ENCODE peak calls at places on chromosome 4, in eight cellular contexts. N is A549, Z is WTC11, A is H1, M is HCT116, K is HepG2, V is SK-N-SH, G is endothelial cell of umbilical vein. J is an unnamed sample.

GRCh38 chr4:135532132-135532531 is 1330.5 kb upstream of the PABPC4L start:
- DNase-seq in N (no peak), Z (no peak), A (no peak), M (no peak), K (no peak), V (peak; percentile 15), G (no peak), J (no peak)

GRCh38 chr4:46254788-46255187 is 130.9 kb upstream of the GABRG1 start:
- DNase-seq in N (no peak), Z (no peak), A (no peak), M (no peak), K (no peak), V (no peak), G (no peak), J (no peak)

GRCh38 chr4:47209833-47210232 is 178.5 kb downstream of the GABRB1 start:
- DNase-seq in N (no peak), Z (no peak), A (no peak), M (no peak), K (no peak), V (no peak), G (no peak), J (no peak)

GRCh38 chr4:133720001-133720400 is 481.6 kb downstream of the PABPC4L start:
- DNase-seq in N (no peak), Z (no peak), A (no peak), M (no peak), K (no peak), V (no peak), G (no peak), J (no peak)

GRCh38 chr4:166777760-166778159 is 456.5 kb downstream of the SPOCK3 start:
- DNase-seq in N (no peak), Z (no peak), A (no peak), M (no peak), K (no peak), V (no peak), G (no peak), J (no peak)

GRCh38 chr4:105963461-105964400 is 68.5 kb downstream of the NPNT start:
- DNase-seq in N (no peak), Z (no peak), A (no peak), M (peak; percentile 24), K (no peak), V (no peak), G (no peak), J (no peak)

GRCh38 chr4:158444621-158445020 is 77.1 kb upstream of the RXFP1 start:
- DNase-seq in N (no peak), Z (no peak), A (no peak), M (no peak), K (no peak), V (no peak), G (no peak), J (no peak)

GRCh38 chr4:80229590-80229989 is 32.3 kb downstream of the PRDM8 start:
- DNase-seq in N (no peak), Z (no peak), A (no peak), M (no peak), K (no peak), V (no peak), G (no peak), J (no peak)

GRCh38 chr4:96676754-96677435 is 837.0 kb downstream of the PDHA2 start:
- DNase-seq in N (no peak), Z (no peak), A (no peak), M (no peak), K (no peak), V (no peak), G (no peak), J (no peak)

GRCh38 chr4:4914059-4914820 is 54.8 kb downstream of the MSX1 start:
- DNase-seq in N (no peak), Z (no peak), A (no peak), M (no peak), K (no peak), V (no peak), G (no peak), J (no peak)

GRCh38 chr4:128450326-128451120 is 162.9 kb upstream of the PGRMC2 start:
- DNase-seq in N (no peak), Z (no peak), A (no peak), M (no peak), K (no peak), V (no peak), G (no peak), J (no peak)

GRCh38 chr4:81472249-81473085 is 760 bp upstream of the RASGEF1B start:
- DNase-seq in N (peak; percentile 28), Z (peak; percentile 21), A (no peak), M (no peak), K (peak; percentile 24), V (peak; percentile 23), G (no peak), J (peak; percentile 78)

GRCh38 chr4:110876866-110877265 is 254.0 kb upstream of the PITX2 start:
- DNase-seq in N (no peak), Z (no peak), A (no peak), M (no peak), K (no peak), V (no peak), G (no peak), J (no peak)

GRCh38 chr4:25172964-25173917 is 13.0 kb upstream of the SEPSECS start:
- DNase-seq in N (peak; percentile 72), Z (no peak), A (no peak), M (peak; percentile 86), K (no peak), V (no peak), G (peak; percentile 91), J (peak; percentile 88)

GRCh38 chr4:166594326-166594946 is 639.9 kb downstream of the SPOCK3 start:
- DNase-seq in N (peak; percentile 42), Z (peak; percentile 70), A (peak; percentile 54), M (peak; percentile 50), K (peak; percentile 29), V (peak; percentile 41), G (no peak), J (peak; percentile 32)

GRCh38 chr4:100208964-100209363 is 18.7 kb upstream of the DDIT4L start:
- DNase-seq in N (peak; percentile 67), Z (no peak), A (no peak), M (no peak), K (no peak), V (no peak), G (no peak), J (no peak)

GRCh38 chr4:86302242-86302641 is 57.6 kb downstream of the MAPK10 start:
- DNase-seq in N (no peak), Z (peak; percentile 50), A (no peak), M (no peak), K (peak; percentile 3), V (peak; percentile 36), G (peak; percentile 85), J (no peak)

GRCh38 chr4:5203925-5204324 is 152.6 kb downstream of the STK32B start:
- DNase-seq in N (no peak), Z (no peak), A (no peak), M (no peak), K (no peak), V (no peak), G (no peak), J (no peak)

GRCh38 chr4:108172780-108173598 is 4.3 kb upstream of the LEF1 start:
- DNase-seq in N (no peak), Z (peak; percentile 38), A (peak; percentile 64), M (no peak), K (peak; percentile 41), V (peak; percentile 83), G (peak; percentile 37), J (no peak)

GRCh38 chr4:99047710-99048109 is 40.9 kb downstream of the ADH5 start:
- DNase-seq in N (no peak), Z (no peak), A (no peak), M (no peak), K (no peak), V (no peak), G (no peak), J (no peak)
- TF ChIP-seq CTCF in N (no peak), Z (no peak), A (no peak), M (peak; percentile 17), K (no peak), V (no peak), G (no peak), J (no peak)

GRCh38 chr4:29867412-29867811 is 852.8 kb upstream of the PCDH7 start:
- DNase-seq in N (no peak), Z (no peak), A (no peak), M (no peak), K (no peak), V (no peak), G (no peak), J (no peak)
- TF ChIP-seq MAX in N (no peak), Z (no peak), A (no peak), M (no peak), K (no peak), V (no peak), G (no peak), J (no peak)

DNA sequence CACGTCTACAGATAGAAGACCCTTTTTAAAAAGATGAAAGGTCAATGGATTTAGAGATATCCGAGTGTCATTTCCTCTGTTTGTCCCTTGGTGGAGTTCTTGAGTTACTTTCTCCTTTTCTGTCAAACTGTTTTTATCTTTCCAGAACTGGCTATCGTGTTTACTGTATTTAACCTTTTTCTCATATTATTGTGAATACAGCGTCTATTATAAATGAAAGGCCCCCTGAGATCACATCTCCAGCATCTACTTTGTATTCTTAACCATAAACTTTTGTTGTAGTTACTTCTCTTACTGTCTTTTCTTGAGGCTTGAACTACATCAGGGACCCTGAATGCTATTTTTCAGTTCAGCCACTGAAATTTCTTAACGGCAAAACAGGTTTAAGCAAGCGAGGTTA is 4.0 kb upstream of the PCDH7 start:
- DNase-seq in N (peak; percentile 14), Z (no peak), A (no peak), M (peak; percentile 72), K (peak; percentile 2), V (peak; percentile 40), G (peak; percentile 63), J (peak; percentile 58)
- TF ChIP-seq CTCF in N (peak; percentile 35), Z (no peak), A (peak; percentile 29), M (peak; percentile 49), K (peak; percentile 30), V (peak; percentile 67), G (peak; percentile 31), J (peak; percentile 34)

GRCh38 chr4:103100691-103101090 is 1.1 kb upstream of the BDH2 start:
- DNase-seq in N (no peak), Z (no peak), A (no peak), M (no peak), K (no peak), V (no peak), G (no peak), J (no peak)

GRCh38 chr4:103097112-103097511 is 2.5 kb downstream of the BDH2 start:
- DNase-seq in N (no peak), Z (no peak), A (no peak), M (no peak), K (no peak), V (no peak), G (no peak), J (no peak)

GRCh38 chr4:103098746-103099421 is 750 bp downstream of the BDH2 start:
- DNase-seq in N (no peak), Z (no peak), A (no peak), M (no peak), K (no peak), V (no peak), G (peak; percentile 10), J (no peak)

GRCh38 chr4:103098331-103098730 is 1.3 kb downstream of the BDH2 start:
- DNase-seq in N (no peak), Z (no peak), A (no peak), M (no peak), K (no peak), V (no peak), G (no peak), J (no peak)

GRCh38 chr4:103099691-103100392 is at the start of gene BDH2:
- DNase-seq in N (peak; percentile 85), Z (no peak), A (no peak), M (peak; percentile 79), K (peak; percentile 85), V (peak; percentile 64), G (peak; percentile 93), J (peak; percentile 89)
- TF ChIP-seq MAX in N (no peak), Z (no peak), A (no peak), M (no peak), K (no peak), V (no peak), G (no peak), J (no peak)

GRCh38 chr4:152666946-152667345 is 12.9 kb downstream of the TMEM154 start:
- DNase-seq in N (no peak), Z (no peak), A (no peak), M (no peak), K (no peak), V (no peak), G (no peak), J (no peak)
- TF ChIP-seq CTCF in N (no peak), Z (no peak), A (no peak), M (no peak), K (no peak), V (no peak), G (no peak), J (no peak)